ENCODE peak calls at places on chromosomes 4 and X, in five cellular contexts. J is choroid plexus epithelial cell, B is NB4, Z is AG10803, R is tibial artery. N is an unnamed sample.

GRCh38 chr4:149706942-149707341 is 108.7 kb downstream of the IQCM start:
- DNase-seq in J (peak; percentile 28), B (no peak), Z (peak; percentile 51), R (no peak), N (peak; percentile 18)

GRCh38 chr4:15598644-15599043 is 56.5 kb downstream of the FBXL5 start:
- DNase-seq in J (peak; percentile 64), B (no peak), Z (no peak), R (no peak), N (peak; percentile 71)

GRCh38 chr4:77308843-77309242 is 151.8 kb downstream of the CCNG2 start:
- DNase-seq in J (peak; percentile 41), B (peak; percentile 43), Z (peak; percentile 44), R (no peak), N (peak; percentile 2)

GRCh38 chr4:118816538-118817177 is 19.3 kb downstream of the SEC24D start:
- DNase-seq in J (peak; percentile 67), B (no peak), Z (peak; percentile 25), R (no peak), N (peak; percentile 27)

GRCh38 chr4:71206763-71207162 is 132.1 kb upstream of the SLC4A4 start:
- DNase-seq in J (peak; percentile 49), B (no peak), Z (peak; percentile 75), R (no peak), N (peak; percentile 67)

GRCh38 chr4:124515591-124515990 is 196.9 kb downstream of the ANKRD50 start:
- DNase-seq in J (no peak), B (no peak), Z (no peak), R (no peak), N (no peak)

GRCh38 chr4:29081230-29081955 is 1638.8 kb upstream of the PCDH7 start:
- DNase-seq in J (peak; percentile 17), B (peak; percentile 6), Z (no peak), R (no peak), N (no peak)

GRCh38 chr4:155701827-155702226 is 35.2 kb downstream of the GUCY1A1 start:
- DNase-seq in J (no peak), B (no peak), Z (no peak), R (no peak), N (no peak)

GRCh38 chrX:148947399-148948025 is 447.1 kb downstream of the AFF2 start:
- DNase-seq in J (peak; percentile 12), B (peak; percentile 1), Z (peak; percentile 47), R (no peak), N (no peak)

GRCh38 chr4:142386450-142386849 is 459.7 kb downstream of the INPP4B start:
- DNase-seq in J (no peak), B (no peak), Z (no peak), R (no peak), N (no peak)

GRCh38 chr4:119690871-119691270 is 62.3 kb upstream of the PDE5A start:
- DNase-seq in J (no peak), B (peak; percentile 11), Z (no peak), R (no peak), N (no peak)

GRCh38 chr4:61909031-61909430 is 708.9 kb downstream of the ADGRL3 start:
- DNase-seq in J (no peak), B (no peak), Z (no peak), R (no peak), N (no peak)

GRCh38 chr4:76831475-76832390 is 66.2 kb downstream of the SOWAHB start:
- DNase-seq in J (peak; percentile 34), B (no peak), Z (no peak), R (no peak), N (no peak)

GRCh38 chr4:56655209-56655626 is 25.9 kb downstream of the HOPX start:
- DNase-seq in J (no peak), B (no peak), Z (no peak), R (no peak), N (no peak)

GRCh38 chr4:150130953-150131352 is 52.7 kb downstream of the DCLK2 start:
- DNase-seq in J (peak; percentile 51), B (no peak), Z (peak; percentile 83), R (no peak), N (peak; percentile 85)

GRCh38 chr4:94011190-94011589 is 182.6 kb downstream of the ATOH1 start:
- DNase-seq in J (no peak), B (no peak), Z (no peak), R (no peak), N (no peak)

GRCh38 chr4:166252487-166253402 is 379.7 kb downstream of the TLL1 start:
- DNase-seq in J (peak; percentile 51), B (peak; percentile 21), Z (peak; percentile 1), R (no peak), N (peak; percentile 24)

GRCh38 chr4:52813546-52813945 is 48.6 kb upstream of the RASL11B start:
- DNase-seq in J (no peak), B (no peak), Z (no peak), R (no peak), N (no peak)

GRCh38 chr4:94208268-94208667 is 603 bp downstream of the SMARCAD1 start:
- DNase-seq in J (no peak), B (peak; percentile 39), Z (no peak), R (no peak), N (no peak)

GRCh38 chr4:109872950-109873656 is 25.2 kb downstream of the LRIT3 start:
- DNase-seq in J (no peak), B (no peak), Z (no peak), R (no peak), N (no peak)

GRCh38 chr4:73872331-73873108 is 3.3 kb downstream of the CXCL1 start:
- DNase-seq in J (peak; percentile 78), B (peak; percentile 64), Z (no peak), R (no peak), N (no peak)

GRCh38 chr4:123350191-123350544 is 46.4 kb upstream of the SPRY1 start:
- DNase-seq in J (peak; percentile 53), B (peak; percentile 56), Z (no peak), R (no peak), N (no peak)

GRCh38 chrX:155747520-155747919 is 133.6 kb upstream of the VAMP7 start:
- DNase-seq in J (peak; percentile 18), B (no peak), Z (no peak), R (peak; percentile 22), N (no peak)

GRCh38 chrX:12595746-12596145 is 195.5 kb upstream of the PRPS2 start:
- DNase-seq in J (no peak), B (no peak), Z (no peak), R (no peak), N (no peak)

GRCh38 chr4:22460266-22460665 is 55.6 kb downstream of the ADGRA3 start:
- DNase-seq in J (no peak), B (no peak), Z (no peak), R (no peak), N (no peak)

GRCh38 chr4:98318521-98318920 is 57.3 kb downstream of the RAP1GDS1 start:
- DNase-seq in J (peak; percentile 13), B (no peak), Z (no peak), R (no peak), N (no peak)

GRCh38 chr4:38161208-38162113 is 201.3 kb downstream of the PTTG2 start:
- DNase-seq in J (no peak), B (no peak), Z (peak; percentile 60), R (no peak), N (no peak)

GRCh38 chrX:12751887-12752286 is 39.3 kb upstream of the PRPS2 start:
- DNase-seq in J (no peak), B (no peak), Z (no peak), R (no peak), N (no peak)

GRCh38 chrX:48957477-48957826 is at the start of gene OTUD5:
- DNase-seq in J (no peak), B (peak; percentile 78), Z (no peak), R (peak; percentile 47), N (no peak)

GRCh38 chrX:86830685-86831084 is 682.4 kb downstream of the DACH2 start:
- DNase-seq in J (no peak), B (no peak), Z (no peak), R (no peak), N (no peak)

GRCh38 chrX:107629533-107629909 is 1.2 kb downstream of the PRPS1 start:
- DNase-seq in J (peak; percentile 53), B (peak; percentile 48), Z (peak; percentile 37), R (no peak), N (peak; percentile 4)

GRCh38 chrX:82765806-82766205 is 742.3 kb upstream of the POU3F4 start:
- DNase-seq in J (peak; percentile 38), B (no peak), Z (no peak), R (no peak), N (no peak)

GRCh38 chr4:70842761-70843435 is 3.2 kb upstream of the GRSF1 start:
- DNase-seq in J (no peak), B (no peak), Z (no peak), R (no peak), N (no peak)

GRCh38 chrX:30572678-30573077 is 4.9 kb downstream of the TASL start:
- DNase-seq in J (peak; percentile 16), B (no peak), Z (no peak), R (no peak), N (no peak)
- H3K4me3 ChIP-seq in J (no peak overlapping the region), B (peak overlapping the region; percentile 49), Z (no peak overlapping the region), R (no peak overlapping the region), N (no peak overlapping the region)

GRCh38 chrX:137428777-137429564 is 137.0 kb upstream of the ZIC3 start:
- DNase-seq in J (no peak), B (no peak), Z (no peak), R (no peak), N (no peak)
- H3K4me3 ChIP-seq in J (peak overlapping the region; percentile 58), B (no peak overlapping the region), Z (peak overlapping the region; percentile 56), R (peak overlapping the region; percentile 42), N (no peak overlapping the region)

DNA sequence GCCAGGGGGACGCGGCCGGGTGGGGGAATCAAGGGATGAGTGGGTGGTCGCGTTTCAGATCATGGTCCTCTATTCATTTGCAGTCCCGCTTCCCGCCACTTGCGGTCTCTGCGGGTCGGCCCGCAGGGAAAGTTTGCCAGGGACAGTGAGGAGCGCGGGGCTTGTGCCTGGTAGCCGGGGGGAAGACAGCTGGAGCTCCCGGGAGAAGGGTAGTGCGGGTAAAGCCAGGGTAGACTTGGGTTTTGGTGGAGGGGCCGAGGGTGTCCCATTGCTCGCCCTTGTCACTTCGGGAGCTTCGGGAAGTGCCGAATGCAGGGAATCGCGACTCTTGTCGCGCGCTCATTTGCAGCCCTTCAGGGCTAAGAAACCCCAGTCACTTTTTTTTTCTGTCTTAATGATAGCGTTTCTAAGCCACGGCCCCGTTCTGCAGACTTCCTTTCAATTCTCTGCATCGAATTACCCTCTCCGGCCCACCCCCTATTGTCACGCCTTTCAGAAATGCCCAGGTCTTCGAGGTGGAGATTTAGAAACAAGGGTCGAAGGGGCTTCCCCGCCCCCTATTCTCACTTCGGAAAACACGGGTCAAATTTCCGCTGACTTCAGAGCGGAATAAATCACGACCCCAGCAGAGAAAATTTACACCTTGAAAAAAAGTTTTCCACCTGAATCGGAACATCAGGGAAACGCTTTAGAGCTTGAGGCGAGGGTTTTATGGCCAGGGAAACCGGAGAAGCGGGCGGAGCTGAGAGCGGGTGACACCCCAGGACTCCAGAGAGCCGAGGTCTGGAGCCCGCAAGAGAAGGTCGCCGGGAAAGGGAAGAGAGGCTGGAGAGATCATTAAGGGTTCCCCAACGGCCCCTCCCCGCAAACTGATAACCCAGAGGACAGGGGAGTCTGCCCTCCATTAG is 1.4 kb downstream of the SHISA3 start:
- DNase-seq in J (no peak), B (no peak), Z (no peak), R (no peak), N (no peak)
- H3K4me3 ChIP-seq in J (no peak overlapping the region), B (no peak overlapping the region), Z (no peak overlapping the region), R (peak overlapping the region; percentile 54), N (peak overlapping the region; percentile 47)

DNA sequence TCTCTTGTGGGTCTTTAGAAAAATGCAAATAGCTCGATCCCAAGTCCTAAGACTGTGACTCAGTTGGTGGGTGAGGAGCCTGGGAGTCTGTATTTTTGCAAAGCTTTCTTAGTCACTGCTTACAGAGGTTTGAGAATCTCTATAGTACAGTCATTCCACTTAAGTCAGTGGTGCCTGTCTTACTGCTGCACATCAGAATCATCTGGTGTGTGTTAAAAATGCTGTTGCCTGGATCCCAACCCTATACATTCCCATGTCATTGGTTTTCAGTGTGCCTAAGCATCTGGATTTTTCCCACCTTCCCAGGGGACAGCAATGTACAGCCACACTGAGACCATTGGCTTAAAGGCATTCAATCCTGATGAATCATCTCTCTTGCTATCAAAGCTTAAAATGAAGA is 21.0 kb upstream of the GEMIN8 start:
- DNase-seq in J (no peak), B (no peak), Z (peak; percentile 29), R (no peak), N (no peak)
- H3K4me3 ChIP-seq in J (no peak overlapping the region), B (no peak overlapping the region), Z (no peak overlapping the region), R (no peak overlapping the region), N (no peak overlapping the region)

N was measured in brain microvascular endothelial cell.